ENCODE peak calls at places on chromosomes 3 and 15, in nine cellular contexts. M, Z, Y, N, G, R, U, F and K are unnamed samples.

GRCh38 chr15:41079717-41080116 is 36.4 kb downstream of the INO80 start:
- DNase-seq in M (no peak), Z (no peak), Y (no peak), N (no peak), G (no peak), R (no peak), U (no peak), F (no peak), K (no peak)

GRCh38 chr3:61669676-61670299 is 108.4 kb downstream of the PTPRG start:
- DNase-seq in M (no peak), Z (no peak), Y (no peak), N (no peak), G (no peak), R (peak; percentile 68), U (no peak), F (no peak), K (no peak)

GRCh38 chr3:71579301-71579933 is 4.1 kb downstream of the FOXP1 start:
- DNase-seq in M (no peak), Z (no peak), Y (no peak), N (no peak), G (no peak), R (no peak), U (no peak), F (no peak), K (no peak)

GRCh38 chr3:188764609-188765008 is 407.2 kb upstream of the TPRG1 start:
- DNase-seq in M (no peak), Z (no peak), Y (no peak), N (no peak), G (no peak), R (no peak), U (no peak), F (no peak), K (no peak)

GRCh38 chr3:165502707-165503106 is 306.5 kb upstream of the SLITRK3 start:
- DNase-seq in M (no peak), Z (no peak), Y (no peak), N (no peak), G (no peak), R (no peak), U (no peak), F (no peak), K (no peak)

GRCh38 chr3:123374016-123374415 is 74.9 kb downstream of the ADCY5 start:
- DNase-seq in M (no peak), Z (no peak), Y (no peak), N (no peak), G (no peak), R (no peak), U (no peak), F (no peak), K (no peak)

GRCh38 chr15:55917881-55918296 is 75.5 kb downstream of the NEDD4 start:
- DNase-seq in M (peak; percentile 16), Z (peak; percentile 23), Y (peak; percentile 49), N (no peak), G (no peak), R (no peak), U (peak; percentile 6), F (peak; percentile 12), K (peak; percentile 93)

GRCh38 chr15:32867313-32867626 is 149.5 kb downstream of the GREM1 start:
- DNase-seq in M (no peak), Z (no peak), Y (peak; percentile 78), N (no peak), G (no peak), R (no peak), U (no peak), F (no peak), K (peak; percentile 77)

GRCh38 chr3:61624300-61624699 is 62.9 kb downstream of the PTPRG start:
- DNase-seq in M (no peak), Z (no peak), Y (no peak), N (no peak), G (no peak), R (no peak), U (no peak), F (no peak), K (no peak)

GRCh38 chr15:50260969-50261496 is 4.5 kb downstream of the HDC start:
- DNase-seq in M (no peak), Z (no peak), Y (no peak), N (no peak), G (no peak), R (no peak), U (peak; percentile 86), F (no peak), K (peak; percentile 20)

DNA sequence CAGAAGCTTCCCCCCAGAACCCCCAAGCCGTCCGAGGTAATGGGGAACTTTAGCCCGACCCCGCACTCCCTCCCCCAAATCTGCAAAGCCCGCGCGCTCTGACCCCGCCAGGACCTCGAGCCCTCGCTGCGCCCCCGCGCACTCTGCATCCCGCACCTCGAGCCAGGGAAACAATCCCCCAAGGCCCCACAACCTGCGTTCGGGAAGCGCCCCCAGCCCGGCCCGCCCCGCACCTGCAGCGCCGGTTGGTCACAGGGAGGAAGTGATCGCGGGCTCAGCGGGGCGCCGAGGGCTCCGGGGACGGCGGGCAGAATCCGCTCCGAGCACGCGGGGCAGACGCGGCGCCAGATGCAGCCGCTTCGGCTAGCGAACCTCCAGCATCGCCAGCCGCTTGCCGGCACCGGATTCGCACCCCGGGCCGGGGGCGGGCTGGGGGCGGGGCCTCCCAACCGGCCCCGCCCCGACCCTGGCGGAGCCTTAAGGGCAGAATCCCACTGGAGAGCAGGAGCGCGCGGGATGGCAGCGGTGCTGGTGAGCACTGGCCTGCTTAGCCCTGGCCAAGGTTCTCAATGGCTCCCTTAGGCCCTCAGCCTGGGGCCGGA is at the start of gene CAMKV:
- DNase-seq in M (peak; percentile 29), Z (peak; percentile 21), Y (no peak), N (no peak), G (peak; percentile 39), R (no peak), U (peak; percentile 76), F (peak; percentile 15), K (no peak)
- H3K4me3 ChIP-seq in M (no peak within 1 kb of the TSS), Z (no peak within 1 kb of the TSS), Y (peak within 1 kb of the TSS; percentile 48), N (peak within 1 kb of the TSS; percentile 25), G (peak within 1 kb of the TSS; percentile 79), R (peak within 1 kb of the TSS; percentile 55), U (peak within 1 kb of the TSS; percentile 26), F (no peak within 1 kb of the TSS), K (no peak within 1 kb of the TSS)

GRCh38 chr3:54309601-54310000 is 187.2 kb downstream of the CACNA2D3 start:
- DNase-seq in M (no peak), Z (no peak), Y (no peak), N (no peak), G (no peak), R (no peak), U (no peak), F (no peak), K (no peak)
- H3K4me3 ChIP-seq in M (no peak overlapping the region), Z (no peak overlapping the region), Y (no peak overlapping the region), N (no peak overlapping the region), G (no peak overlapping the region), R (no peak overlapping the region), U (no peak overlapping the region), F (no peak overlapping the region), K (no peak overlapping the region)

DNA sequence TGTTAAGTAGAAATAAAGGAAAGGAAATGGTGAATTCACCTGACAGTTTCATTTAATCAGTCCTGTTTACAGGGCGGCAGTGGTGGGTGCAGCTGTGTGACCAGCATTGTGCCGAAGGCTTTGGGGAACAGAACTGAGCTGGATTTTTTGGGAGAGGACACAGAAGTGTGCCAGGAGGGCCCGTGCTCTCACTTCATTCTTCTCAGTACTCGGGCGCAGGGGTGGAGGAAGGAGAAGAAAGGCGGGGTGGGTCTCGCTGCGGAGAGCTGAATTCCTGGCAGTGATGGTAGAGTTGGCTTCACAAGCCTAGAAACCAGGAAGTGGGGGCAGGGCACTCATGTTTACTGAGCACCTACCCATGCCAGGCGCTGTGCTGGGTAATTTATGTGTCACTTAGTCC is 64.6 kb downstream of the CRTC3 start:
- DNase-seq in M (peak; percentile 86), Z (peak; percentile 83), Y (no peak), N (peak; percentile 71), G (no peak), R (peak; percentile 79), U (no peak), F (peak; percentile 93), K (peak; percentile 69)
- H3K4me3 ChIP-seq in M (peak overlapping the region; percentile 40), Z (no peak overlapping the region), Y (no peak overlapping the region), N (no peak overlapping the region), G (no peak overlapping the region), R (no peak overlapping the region), U (no peak overlapping the region), F (peak overlapping the region; percentile 32), K (no peak overlapping the region)

GRCh38 chr15:66488525-66488924 is 9.0 kb downstream of the SNAPC5 start:
- DNase-seq in M (no peak), Z (peak; percentile 34), Y (no peak), N (no peak), G (no peak), R (no peak), U (no peak), F (no peak), K (no peak)

GRCh38 chr15:66489179-66489791 is 8.3 kb downstream of the SNAPC5 start:
- DNase-seq in M (no peak), Z (no peak), Y (no peak), N (no peak), G (no peak), R (no peak), U (no peak), F (no peak), K (peak; percentile 78)

GRCh38 chr15:66494262-66494661 is 3.3 kb downstream of the SNAPC5 start:
- DNase-seq in M (no peak), Z (no peak), Y (no peak), N (no peak), G (no peak), R (no peak), U (no peak), F (no peak), K (no peak)

GRCh38 chr15:66486887-66487286 is 10.7 kb downstream of the SNAPC5 start:
- DNase-seq in M (no peak), Z (no peak), Y (no peak), N (no peak), G (no peak), R (no peak), U (no peak), F (no peak), K (no peak)

GRCh38 chr15:66491846-66492245 is 5.7 kb downstream of the SNAPC5 start:
- DNase-seq in M (no peak), Z (no peak), Y (no peak), N (no peak), G (no peak), R (no peak), U (no peak), F (no peak), K (no peak)
- H3K4me3 ChIP-seq in M (no peak overlapping the region), Z (no peak overlapping the region), Y (no peak overlapping the region), N (no peak overlapping the region), G (no peak overlapping the region), R (no peak overlapping the region), U (no peak overlapping the region), F (no peak overlapping the region), K (no peak overlapping the region)